ENCODE peak calls at places on chromosomes 1 and 21, in six cellular contexts. O is H9, X is H1, T is IMR-90, A is neuronal stem cell, E is mesendoderm. B is an unnamed sample.

GRCh38 chr1:184865831-184866230 is 108.5 kb downstream of the NIBAN1 start:
- DNase-seq in O (no peak), A (no peak), E (no peak), T (no peak), X (no peak), B (no peak)

GRCh38 chr1:12215562-12215961 is 14.3 kb upstream of the VPS13D start:
- DNase-seq in T (no peak), A (no peak), O (no peak), E (no peak), X (no peak), B (no peak)

GRCh38 chr1:119549719-119550141 is 42.7 kb downstream of the HSD3B1 start:
- DNase-seq in T (peak; percentile 67), A (peak; percentile 65), X (peak; percentile 75), E (peak; percentile 88), O (peak; percentile 81), B (peak; percentile 67)

GRCh38 chr1:232641507-232641906 is 11.6 kb upstream of the SIPA1L2 start:
- DNase-seq in E (peak; percentile 65), A (no peak), T (no peak), O (no peak), X (no peak), B (no peak)

GRCh38 chr1:113934511-113935055 is 5.5 kb downstream of the HIPK1 start:
- DNase-seq in E (no peak), T (no peak), O (no peak), A (no peak), X (no peak), B (no peak)

GRCh38 chr1:196558424-196558823 is 49.8 kb downstream of the KCNT2 start:
- DNase-seq in T (peak; percentile 69), O (no peak), E (peak; percentile 34), A (no peak), X (no peak), B (peak; percentile 90)

GRCh38 chr1:244344001-244344400 is 107.7 kb downstream of the ADSS2 start:
- DNase-seq in E (no peak), O (no peak), T (no peak), A (no peak), X (no peak), B (no peak)

GRCh38 chr21:17732306-17732705 is 86.8 kb downstream of the C21orf91 start:
- DNase-seq in T (peak; percentile 5), X (no peak), O (no peak), E (no peak), A (no peak), B (peak; percentile 17)

GRCh38 chr21:44438531-44439210 is 16.6 kb upstream of the LRRC3 start:
- DNase-seq in A (no peak), O (no peak), X (no peak), E (no peak), T (no peak), B (no peak)

GRCh38 chr1:58780586-58781452 is 3.0 kb downstream of the JUN start:
- DNase-seq in X (no peak), A (no peak), E (peak; percentile 57), O (no peak), T (peak; percentile 16), B (peak; percentile 96)

GRCh38 chr1:33248244-33248643 is 8.0 kb upstream of the ZNF362 start:
- DNase-seq in T (no peak), A (no peak), X (no peak), O (no peak), E (peak; percentile 89), B (no peak)
- H2BK15ac ChIP-seq in T (no peak overlapping the region), A (no peak overlapping the region), X (no peak overlapping the region), O (no peak overlapping the region), E (no peak overlapping the region), B (no peak overlapping the region)

DNA sequence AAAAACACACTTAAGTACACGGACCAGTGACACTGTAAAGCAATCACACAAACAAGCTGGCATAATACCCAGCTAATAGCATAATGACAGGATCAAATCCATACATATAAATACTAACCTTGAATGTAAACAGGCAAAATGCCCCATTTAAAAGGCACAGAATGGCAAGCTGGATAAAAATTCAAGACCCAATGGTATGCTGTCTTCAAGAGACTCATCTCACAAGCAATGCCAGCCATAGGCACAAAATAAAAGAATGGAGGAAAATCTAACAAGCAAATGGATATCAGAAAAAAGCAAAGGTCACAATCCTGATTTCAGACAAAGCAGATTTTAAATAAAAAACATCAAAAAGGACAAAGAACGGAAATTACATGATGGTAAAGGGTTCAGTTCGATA is 79.1 kb upstream of the PTGFR start:
- DNase-seq in T (no peak), A (no peak), X (no peak), O (no peak), E (no peak), B (no peak)
- H2BK5ac ChIP-seq in T (no peak overlapping the region), A (no peak overlapping the region), X (no peak overlapping the region), O (no peak overlapping the region), E (no peak overlapping the region), B (no peak overlapping the region)

GRCh38 chr1:10690484-10690883 is 106.0 kb downstream of the CASZ1 start:
- DNase-seq in X (no peak), A (no peak), O (no peak), E (no peak), T (no peak), B (no peak)
- H2BK15ac ChIP-seq in X (peak overlapping the region; percentile 19), A (peak overlapping the region; percentile 73), O (no peak overlapping the region), E (no peak overlapping the region), T (no peak overlapping the region), B (no peak overlapping the region)

DNA sequence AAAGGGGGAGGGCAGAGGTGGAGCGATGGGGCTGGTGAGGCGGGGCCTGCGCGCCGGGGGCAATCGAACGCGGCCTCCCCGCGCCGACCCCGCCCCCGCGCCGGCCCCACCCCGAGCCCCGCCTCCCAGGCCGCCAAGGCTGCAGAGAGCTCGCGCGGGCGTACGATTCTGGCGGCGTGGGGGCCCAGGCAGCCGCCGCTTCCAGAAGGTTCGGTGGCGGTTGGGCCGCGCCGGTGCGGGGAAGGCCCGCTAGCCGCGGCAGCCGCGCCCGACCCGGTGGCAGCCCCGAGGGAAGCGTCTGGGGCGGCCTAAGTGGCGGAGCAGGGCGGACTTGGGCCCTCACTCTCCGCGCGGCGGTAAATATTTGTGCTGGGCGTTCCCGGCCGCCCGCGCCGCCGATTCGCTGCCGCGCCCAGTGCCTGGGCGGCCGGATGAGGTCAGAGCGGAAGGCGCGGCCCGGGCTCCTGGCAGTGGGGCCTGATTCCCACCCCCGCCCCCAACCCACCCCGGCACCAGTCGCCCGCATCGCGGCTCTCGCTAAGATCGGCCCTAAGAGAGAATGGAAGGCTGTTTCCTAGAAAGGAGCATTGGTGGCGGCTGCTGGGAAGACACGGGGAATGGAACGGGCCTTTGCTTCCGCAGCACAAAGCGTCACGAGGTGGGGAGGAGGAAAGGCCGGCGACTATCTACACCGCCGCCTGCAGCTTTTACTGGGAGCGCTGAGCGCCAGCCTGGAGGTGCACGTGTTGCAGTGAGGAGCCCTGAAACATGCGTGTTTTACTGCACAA is at the start of gene ACOT7:
- DNase-seq in T (peak; percentile 78), E (peak; percentile 95), O (peak; percentile 90), A (peak; percentile 90), X (peak; percentile 88), B (peak; percentile 91)
- H2BK5ac ChIP-seq in T (peak within 1 kb of the TSS; percentile 70), E (no peak within 1 kb of the TSS), O (no peak within 1 kb of the TSS), A (no peak within 1 kb of the TSS), X (peak within 1 kb of the TSS; percentile 22), B (peak within 1 kb of the TSS; percentile 67)

GRCh38 chr1:26981146-26981846 is 12.2 kb upstream of the TRNP1 start:
- DNase-seq in T (no peak), A (no peak), O (no peak), E (no peak), X (no peak), B (no peak)
- H2BK15ac ChIP-seq in T (no peak overlapping the region), A (no peak overlapping the region), O (no peak overlapping the region), E (no peak overlapping the region), X (no peak overlapping the region), B (no peak overlapping the region)

DNA sequence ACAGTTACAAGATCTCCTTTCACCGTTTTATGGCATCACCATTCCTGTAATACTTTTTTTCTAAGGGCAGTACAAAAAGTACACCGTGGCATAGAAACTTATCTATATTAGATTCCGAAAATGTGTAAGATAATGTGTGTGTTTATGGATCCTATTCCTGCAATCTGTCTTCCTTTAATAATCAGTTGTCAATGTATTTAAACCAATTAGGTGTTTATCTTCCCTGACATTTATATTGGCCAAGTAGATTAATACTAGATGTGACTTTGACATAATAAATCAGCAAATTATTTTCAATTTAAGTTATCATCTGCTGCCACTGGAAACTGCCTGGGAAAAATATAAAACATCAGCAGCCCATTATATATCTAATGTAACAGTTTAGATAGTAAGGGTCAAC is 770.3 kb upstream of the ADGRL2 start:
- DNase-seq in T (no peak), O (no peak), E (no peak), X (no peak), A (no peak), B (no peak)
- H2BK5ac ChIP-seq in T (no peak overlapping the region), O (no peak overlapping the region), E (no peak overlapping the region), X (no peak overlapping the region), A (no peak overlapping the region), B (no peak overlapping the region)

B was measured in mesenchymal stem cell.